ENCODE peak calls at places on chromosomes 13 and 19, in five cellular contexts. P is psoas muscle, X is GM06990, B is body of pancreas, F is T-helper 9 cell. D is an unnamed sample.

GRCh38 chr13:67763984-67764383 is 533.8 kb upstream of the PCDH9 start:
- DNase-seq in P (no peak), X (no peak), B (no peak), F (no peak), D (no peak)

GRCh38 chr19:879711-880438 is 13.1 kb downstream of the MED16 start:
- DNase-seq in P (no peak), X (no peak), B (no peak), F (no peak), D (no peak)

GRCh38 chr19:45125975-45126493 is 33.1 kb downstream of the PPP1R37 start:
- DNase-seq in P (peak), X (peak), B (peak), F (peak), D (peak)

GRCh38 chr13:94020833-94021232 is 458.6 kb downstream of the DCT start:
- DNase-seq in P (no peak), X (no peak), B (no peak), F (no peak), D (no peak)

GRCh38 chr13:99442273-99442895 is 58.9 kb upstream of the TM9SF2 start:
- DNase-seq in P (no peak), X (no peak), B (peak), F (peak), D (peak)

GRCh38 chr19:48443731-48444128 is 2.1 kb upstream of the GRWD1 start:
- DNase-seq in P (no peak), X (no peak), B (no peak), F (no peak), D (no peak)

GRCh38 chr13:101916108-101916757 is 463.8 kb downstream of the ITGBL1 start:
- DNase-seq in P (peak), X (no peak), B (peak), F (no peak), D (no peak)

GRCh38 chr13:51912091-51912490 is 50.3 kb downstream of the CCDC70 start:
- DNase-seq in P (no peak), X (no peak), B (peak), F (no peak), D (no peak)

GRCh38 chr19:10408511-10409291 is 5.4 kb upstream of the CDC37 start:
- DNase-seq in P (no peak), X (no peak), B (no peak), F (peak), D (no peak)

GRCh38 chr19:12834976-12835757 is 788 bp upstream of the RTBDN start:
- DNase-seq in P (no peak), X (no peak), B (no peak), F (no peak), D (no peak)

GRCh38 chr19:50435221-50435620 is 2.5 kb downstream of the MYBPC2 start:
- DNase-seq in P (no peak), X (no peak), B (no peak), F (no peak), D (no peak)

GRCh38 chr13:45073809-45074208 is 46.5 kb upstream of the GTF2F2 start:
- DNase-seq in P (no peak), X (no peak), B (no peak), F (no peak), D (no peak)

GRCh38 chr19:51660975-51661600 is 14.5 kb upstream of the SIGLEC14 start:
- DNase-seq in P (peak), X (no peak), B (peak), F (peak), D (peak)

GRCh38 chr13:27791146-27791900 is 960 bp upstream of the GSX1 start:
- DNase-seq in P (no peak), X (no peak), B (no peak), F (no peak), D (no peak)

GRCh38 chr13:45564108-45564507 is 51.4 kb downstream of the ERICH6B start:
- DNase-seq in P (no peak), X (no peak), B (no peak), F (no peak), D (no peak)

GRCh38 chr13:99782669-99783068 is 188.9 kb downstream of the ZIC5 start:
- DNase-seq in P (no peak), X (no peak), B (no peak), F (no peak), D (no peak)

GRCh38 chr19:38875656-38876345 is 2.3 kb downstream of the RINL start:
- DNase-seq in P (no peak), X (no peak), B (no peak), F (no peak), D (no peak)

GRCh38 chr13:62251734-62252133 is 836.1 kb upstream of the PCDH20 start:
- DNase-seq in P (no peak), X (no peak), B (no peak), F (no peak), D (no peak)

GRCh38 chr13:113748862-113749451 is 10.1 kb upstream of the TMEM255B start:
- DNase-seq in P (no peak), X (no peak), B (peak), F (no peak), D (no peak)

GRCh38 chr19:53010494-53010893 is 3.2 kb upstream of the ERVV-1 start:
- DNase-seq in P (no peak), X (no peak), B (no peak), F (no peak), D (no peak)